ENCODE peak calls at places on chromosomes 11 and 22, in five cellular contexts. K is ovary, S is fibroblast of lung, R is IMR-90, A is stomach. U is an unnamed sample.
A peak's percentile ranks its signal among the peaks of the same experiment; 100 is the strongest.

GRCh38 chr11:77497368-77497767 is 23.5 kb upstream of the PAK1 start:
- DNase-seq in K (no peak), S (no peak), R (peak; percentile 13), A (no peak), U (no peak)

GRCh38 chr11:5737672-5738071 is 1.4 kb downstream of the OR56B1 start:
- DNase-seq in K (no peak), S (no peak), R (no peak), A (no peak), U (no peak)

GRCh38 chr11:86068138-86068861 is 584 bp downstream of the PICALM start:
- DNase-seq in K (no peak), S (no peak), R (no peak), A (peak; percentile 32), U (no peak)

GRCh38 chr22:32199341-32199740 is 5.5 kb downstream of the RFPL2 start:
- DNase-seq in K (no peak), S (no peak), R (no peak), A (no peak), U (peak; percentile 44)

GRCh38 chr11:19079643-19080440 is 19.3 kb upstream of the MRGPRX2 start:
- DNase-seq in K (no peak), S (peak; percentile 60), R (peak; percentile 68), A (no peak), U (no peak)

GRCh38 chr11:62132689-62133293 is 9.0 kb downstream of the INCENP start:
- DNase-seq in K (no peak), S (no peak), R (no peak), A (peak; percentile 18), U (no peak)

GRCh38 chr11:132977241-132977640 is 555.1 kb downstream of the OPCML start:
- DNase-seq in K (no peak), S (no peak), R (no peak), A (no peak), U (no peak)

GRCh38 chr11:126662055-126662790 is 306.7 kb downstream of the ST3GAL4 start:
- DNase-seq in K (no peak), S (no peak), R (no peak), A (no peak), U (no peak)

GRCh38 chr11:102144357-102145342 is 34.4 kb downstream of the YAP1 start:
- DNase-seq in K (peak; percentile 50), S (peak; percentile 93), R (peak; percentile 70), A (peak; percentile 57), U (no peak)

GRCh38 chr22:23064381-23065068 is 5.8 kb upstream of the GNAZ start:
- DNase-seq in K (no peak), S (no peak), R (no peak), A (no peak), U (no peak)

GRCh38 chr11:118953265-118953664 is 2.8 kb upstream of the UPK2 start:
- DNase-seq in K (no peak), S (peak; percentile 23), R (peak; percentile 18), A (no peak), U (no peak)

GRCh38 chr11:18492888-18493287 is 33.9 kb downstream of the TSG101 start:
- DNase-seq in K (no peak), S (peak; percentile 7), R (no peak), A (no peak), U (no peak)

GRCh38 chr11:33478111-33478573 is 221.0 kb downstream of the HIPK3 start:
- DNase-seq in K (no peak), S (peak; percentile 19), R (no peak), A (no peak), U (no peak)
- H3K4me1 ChIP-seq in K (peaks cover 4% of the 10 kb centered on the region), S (no peaks in the 10 kb centered on the region), R (peaks cover 4% of the 10 kb centered on the region), A (peaks cover 6% of the 10 kb centered on the region), U (no peaks in the 10 kb centered on the region)

GRCh38 chr11:44310198-44310455 is 188 bp upstream of the ALX4 start:
- DNase-seq in K (no peak), S (no peak), R (no peak), A (no peak), U (no peak)
- H3K27me3 ChIP-seq in K (no peaks in the 10 kb centered on the region), S (peaks cover 72% of the 10 kb centered on the region), R (peaks cover 93% of the 10 kb centered on the region), A (peaks cover 100% of the 10 kb centered on the region), U (peaks cover 68% of the 10 kb centered on the region)

GRCh38 chr22:46066691-46067090 is 83.6 kb upstream of the PPARA start:
- DNase-seq in K (no peak), S (no peak), R (no peak), A (peak; percentile 44), U (no peak)

GRCh38 chr22:46068908-46069481 is 81.3 kb upstream of the PPARA start:
- DNase-seq in K (peak; percentile 38), S (peak; percentile 63), R (peak; percentile 49), A (peak; percentile 26), U (no peak)

GRCh38 chr22:46068176-46068907 is 82.0 kb upstream of the PPARA start:
- DNase-seq in K (no peak), S (no peak), R (no peak), A (no peak), U (no peak)

GRCh38 chr22:46065733-46066454 is 84.4 kb upstream of the PPARA start:
- DNase-seq in K (no peak), S (no peak), R (no peak), A (no peak), U (no peak)

GRCh38 chr22:46067159-46068111 is 82.9 kb upstream of the PPARA start:
- DNase-seq in K (no peak), S (peak; percentile 66), R (no peak), A (peak; percentile 21), U (no peak)
- H3K4me1 ChIP-seq in K (peaks cover 13% of the 10 kb centered on the region), S (peaks cover 23% of the 10 kb centered on the region), R (peaks cover 11% of the 10 kb centered on the region), A (peaks cover 42% of the 10 kb centered on the region), U (peaks cover 65% of the 10 kb centered on the region)

GRCh38 chr11:127816959-127817358 is 770.4 kb downstream of the ETS1 start:
- DNase-seq in K (no peak), S (no peak), R (no peak), A (no peak), U (no peak)

GRCh38 chr11:127815316-127815715 is 772.0 kb downstream of the ETS1 start:
- DNase-seq in K (no peak), S (no peak), R (no peak), A (no peak), U (no peak)

DNA sequence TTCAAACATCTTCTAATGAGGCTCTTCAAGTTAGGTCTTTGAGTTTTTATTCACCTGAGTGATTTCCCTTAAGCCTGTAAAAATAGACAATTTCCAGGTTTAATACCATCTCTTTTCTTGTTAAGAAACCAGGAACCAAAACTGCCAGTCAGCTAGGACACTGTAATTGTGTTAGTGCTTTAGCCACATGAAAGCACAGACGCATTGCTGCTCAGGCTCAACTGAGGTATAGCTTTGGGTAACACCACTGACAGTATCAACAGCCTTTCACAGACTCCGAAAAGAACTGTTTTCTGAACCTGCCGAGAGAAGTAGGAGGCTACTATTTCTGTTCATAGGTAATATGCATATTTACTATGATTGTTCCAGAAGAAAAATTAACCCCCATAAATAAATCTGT is 768.7 kb downstream of the ETS1 start:
- DNase-seq in K (no peak), S (no peak), R (no peak), A (no peak), U (no peak)
- H3K27me3 ChIP-seq in K (no peaks in the 10 kb centered on the region), S (no peaks in the 10 kb centered on the region), R (no peaks in the 10 kb centered on the region), A (no peaks in the 10 kb centered on the region), U (no peaks in the 10 kb centered on the region)

DNA sequence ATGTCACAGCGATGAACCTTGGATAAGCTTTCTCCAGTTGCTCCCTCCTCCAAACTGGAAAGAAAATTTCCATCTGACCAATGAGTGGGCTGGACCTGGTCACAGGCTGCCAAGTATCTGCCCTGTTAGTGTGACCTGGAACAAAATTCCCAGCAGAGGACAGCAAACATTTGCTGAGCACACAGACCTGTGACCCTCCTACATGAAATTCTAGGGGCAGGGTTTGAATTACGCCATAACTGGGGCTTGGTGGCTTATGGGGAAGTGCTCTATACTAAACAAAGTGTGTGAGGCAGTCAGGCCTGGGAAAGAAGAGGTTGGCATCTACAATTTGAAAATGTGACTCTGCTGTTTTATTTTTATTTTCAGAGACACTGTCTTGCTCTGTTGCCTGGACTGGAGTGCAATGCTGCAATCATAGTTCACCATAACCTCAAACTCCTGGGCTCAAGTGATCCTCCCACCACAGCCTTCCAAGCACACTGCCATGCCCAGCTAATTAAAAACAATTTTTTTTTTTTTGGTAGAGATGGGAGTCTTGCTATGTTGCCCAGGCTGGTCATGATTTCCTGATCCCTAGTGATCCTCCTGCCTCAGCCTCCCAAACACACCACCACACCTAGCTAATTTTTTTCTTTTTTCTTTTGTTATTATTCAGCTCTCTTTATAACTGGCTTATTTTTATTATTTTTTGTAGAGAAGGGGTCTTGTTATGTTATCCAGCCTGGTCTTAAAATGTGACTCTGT is 13.6 kb upstream of the XBP1 start:
- DNase-seq in K (no peak), S (peak; percentile 39), R (no peak), A (peak; percentile 83), U (no peak)
- H3K4me1 ChIP-seq in K (peaks cover 11% of the 10 kb centered on the region), S (no peaks in the 10 kb centered on the region), R (peaks cover 2% of the 10 kb centered on the region), A (peaks cover 76% of the 10 kb centered on the region), U (peaks cover 23% of the 10 kb centered on the region)

GRCh38 chr11:70074701-70075100 is 3.4 kb upstream of the ANO1 start:
- DNase-seq in K (no peak), S (no peak), R (no peak), A (no peak), U (no peak)
- H3K27me3 ChIP-seq in K (no peaks in the 10 kb centered on the region), S (peaks cover 17% of the 10 kb centered on the region), R (no peaks in the 10 kb centered on the region), A (peaks cover 21% of the 10 kb centered on the region), U (no peaks in the 10 kb centered on the region)

GRCh38 chr11:124834526-124835190 is 30.6 kb upstream of the ROBO3 start:
- DNase-seq in K (no peak), S (no peak), R (no peak), A (no peak), U (no peak)
- H3K4me1 ChIP-seq in K (peaks cover 3% of the 10 kb centered on the region), S (peaks cover 7% of the 10 kb centered on the region), R (no peaks in the 10 kb centered on the region), A (peaks cover 15% of the 10 kb centered on the region), U (peaks cover 9% of the 10 kb centered on the region)

DNA sequence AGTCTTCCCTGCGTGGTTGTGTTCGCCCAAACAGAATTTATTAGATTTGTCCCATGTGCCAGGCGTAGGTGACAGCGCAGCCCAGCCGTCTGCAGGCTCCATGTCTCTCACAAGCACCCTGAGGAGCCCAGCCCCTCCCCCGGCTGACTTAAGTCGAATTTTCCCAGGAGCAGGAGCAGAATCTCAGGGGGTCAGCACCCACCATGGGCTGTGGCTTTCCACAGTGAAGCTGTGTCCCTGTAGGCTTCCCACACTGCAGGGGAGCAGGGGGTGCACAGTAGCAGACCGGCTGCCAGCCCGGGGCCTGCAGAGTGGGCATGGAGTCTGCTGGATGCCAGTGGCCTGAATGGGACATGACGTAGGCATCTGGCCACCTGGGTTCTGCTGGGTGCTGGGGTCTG is 16.0 kb downstream of the PARVG start:
- DNase-seq in K (no peak), S (no peak), R (no peak), A (no peak), U (no peak)
- H3K27me3 ChIP-seq in K (no peaks in the 10 kb centered on the region), S (peaks cover 4% of the 10 kb centered on the region), R (peaks cover 35% of the 10 kb centered on the region), A (peaks cover 6% of the 10 kb centered on the region), U (no peaks in the 10 kb centered on the region)

DNA sequence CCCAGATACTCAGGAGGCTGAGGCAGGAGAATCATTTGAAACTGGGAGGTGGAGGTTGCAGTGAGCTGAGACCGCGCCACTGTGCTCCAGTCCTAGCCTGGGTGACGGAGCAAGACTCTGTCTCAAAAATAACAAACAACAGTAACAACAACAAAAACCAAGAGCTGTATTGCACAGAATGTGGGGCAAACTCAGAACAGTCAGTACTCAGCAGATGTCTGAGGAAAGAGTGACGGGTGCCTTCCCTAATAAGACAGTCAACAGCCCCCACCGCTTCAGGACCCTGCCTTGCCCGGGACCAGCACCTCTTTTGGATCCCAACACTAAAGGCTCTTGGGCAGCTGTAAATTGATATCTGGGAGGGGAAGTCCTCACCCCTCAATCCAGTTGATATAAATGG is 40.3 kb downstream of the RIBC2 start:
- DNase-seq in K (no peak), S (no peak), R (no peak), A (no peak), U (no peak)
- H3K4me1 ChIP-seq in K (no peaks in the 10 kb centered on the region), S (peaks cover 15% of the 10 kb centered on the region), R (peaks cover 35% of the 10 kb centered on the region), A (peaks cover 7% of the 10 kb centered on the region), U (no peaks in the 10 kb centered on the region)

U was measured in right atrium auricular region.